ENCODE peak calls at places on chromosomes 1 and 21, in ten cellular contexts. O, L, W, F, C, G, Z, H, S and D are unnamed samples.

GRCh38 chr21:44466351-44466954 is 11.1 kb downstream of the LRRC3 start:
- DNase-seq in O (no peak), L (no peak), W (no peak), F (no peak), C (no peak), G (no peak), Z (no peak), H (no peak), S (no peak), D (no peak)

GRCh38 chr1:91507330-91507729 is 6.7 kb downstream of the CDC7 start:
- DNase-seq in O (no peak), L (no peak), W (no peak), F (no peak), C (no peak), G (no peak), Z (no peak), H (no peak), S (no peak), D (no peak)

GRCh38 chr1:30929135-30929889 is 20.8 kb upstream of the SDC3 start:
- DNase-seq in O (peak; percentile 60), L (no peak), W (no peak), F (peak; percentile 39), C (peak; percentile 63), G (peak; percentile 20), Z (peak; percentile 84), H (no peak), S (peak; percentile 62), D (no peak)

GRCh38 chr1:19356266-19356665 is 44.1 kb downstream of the SLC66A1 start:
- DNase-seq in O (no peak), L (no peak), W (no peak), F (no peak), C (no peak), G (no peak), Z (no peak), H (no peak), S (no peak), D (no peak)

GRCh38 chr1:67535474-67535873 is 105.3 kb upstream of the SERBP1 start:
- DNase-seq in O (peak; percentile 78), L (peak; percentile 78), W (peak; percentile 85), F (peak; percentile 52), C (peak; percentile 85), G (peak; percentile 31), Z (peak; percentile 87), H (peak; percentile 88), S (peak; percentile 62), D (no peak)

GRCh38 chr21:27555996-27556395 is 589.1 kb upstream of the ADAMTS5 start:
- DNase-seq in O (no peak), L (no peak), W (no peak), F (no peak), C (no peak), G (no peak), Z (no peak), H (no peak), S (no peak), D (no peak)

GRCh38 chr1:16126160-16126559 is 29.7 kb downstream of the EPHA2 start:
- DNase-seq in O (no peak), L (no peak), W (peak; percentile 19), F (no peak), C (no peak), G (no peak), Z (no peak), H (no peak), S (no peak), D (peak; percentile 47)

GRCh38 chr1:24694380-24694843 is 50.8 kb upstream of the CLIC4 start:
- DNase-seq in O (no peak), L (peak; percentile 54), W (no peak), F (no peak), C (no peak), G (no peak), Z (peak; percentile 60), H (no peak), S (peak; percentile 36), D (no peak)

GRCh38 chr1:27342778-27343638 is 1.2 kb downstream of the SYTL1 start:
- DNase-seq in O (no peak), L (no peak), W (no peak), F (peak; percentile 44), C (no peak), G (no peak), Z (peak; percentile 74), H (no peak), S (peak; percentile 54), D (no peak)

GRCh38 chr1:91804546-91805023 is 81.4 kb downstream of the TGFBR3 start:
- DNase-seq in O (no peak), L (no peak), W (no peak), F (peak; percentile 78), C (no peak), G (no peak), Z (no peak), H (no peak), S (no peak), D (no peak)

GRCh38 chr1:202856034-202856433 is 32.9 kb downstream of the RABIF start:
- DNase-seq in O (no peak), L (no peak), W (no peak), F (no peak), C (no peak), G (no peak), Z (no peak), H (no peak), S (no peak), D (no peak)

GRCh38 chr1:24507423-24507804 is 4.8 kb downstream of the RCAN3 start:
- DNase-seq in O (no peak), L (no peak), W (no peak), F (no peak), C (no peak), G (no peak), Z (no peak), H (no peak), S (no peak), D (no peak)

GRCh38 chr1:90387825-90388224 is 329.3 kb downstream of the BARHL2 start:
- DNase-seq in O (no peak), L (no peak), W (no peak), F (no peak), C (no peak), G (no peak), Z (no peak), H (no peak), S (no peak), D (no peak)

GRCh38 chr1:19597463-19598309 is 46.4 kb upstream of the NBL1 start:
- DNase-seq in O (peak; percentile 50), L (no peak), W (no peak), F (peak; percentile 27), C (no peak), G (peak; percentile 37), Z (peak; percentile 76), H (no peak), S (no peak), D (no peak)

GRCh38 chr1:203325418-203326091 is 20.2 kb downstream of the BTG2 start:
- DNase-seq in O (no peak), L (no peak), W (peak; percentile 70), F (no peak), C (no peak), G (no peak), Z (peak; percentile 89), H (peak; percentile 87), S (no peak), D (no peak)

GRCh38 chr1:154352581-154353459 is 27.5 kb downstream of the ATP8B2 start:
- DNase-seq in O (peak; percentile 69), L (no peak), W (no peak), F (peak; percentile 51), C (peak; percentile 39), G (no peak), Z (no peak), H (peak; percentile 70), S (peak; percentile 81), D (no peak)

GRCh38 chr1:5119496-5120234 is 465.3 kb downstream of the AJAP1 start:
- DNase-seq in O (no peak), L (no peak), W (no peak), F (no peak), C (peak; percentile 29), G (no peak), Z (peak; percentile 38), H (no peak), S (peak; percentile 59), D (no peak)

GRCh38 chr1:55584521-55585401 is 369.6 kb upstream of the USP24 start:
- DNase-seq in O (peak; percentile 21), L (peak; percentile 64), W (no peak), F (no peak), C (no peak), G (no peak), Z (no peak), H (no peak), S (peak; percentile 27), D (no peak)

GRCh38 chr1:167752219-167752985 is 30.6 kb downstream of the MPZL1 start:
- DNase-seq in O (no peak), L (no peak), W (no peak), F (no peak), C (no peak), G (no peak), Z (no peak), H (no peak), S (no peak), D (no peak)

GRCh38 chr1:24022611-24023359 is 42.7 kb upstream of the SRSF10 start:
- DNase-seq in O (peak; percentile 86), L (no peak), W (no peak), F (peak; percentile 88), C (no peak), G (peak; percentile 12), Z (no peak), H (peak; percentile 54), S (peak; percentile 63), D (no peak)

GRCh38 chr1:78475888-78476610 is 14.7 kb upstream of the PTGFR start:
- DNase-seq in O (no peak), L (no peak), W (no peak), F (no peak), C (no peak), G (no peak), Z (no peak), H (no peak), S (no peak), D (no peak)